ENCODE peak calls at places on chromosome 17, in five cellular contexts. L, T, D, C and K are unnamed samples.

GRCh38 chr17:9676742-9677387 is 31.5 kb downstream of the USP43 start:
- DNase-seq in L (peak; percentile 90), T (peak; percentile 52), D (peak; percentile 30), C (no peak), K (peak; percentile 89)

GRCh38 chr17:65987988-65988387 is 203.9 kb downstream of the CEP112 start:
- DNase-seq in L (peak; percentile 39), T (peak; percentile 26), D (peak; percentile 26), C (no peak), K (peak; percentile 48)

GRCh38 chr17:69961488-69962145 is 113.4 kb upstream of the KCNJ16 start:
- DNase-seq in L (peak; percentile 31), T (no peak), D (no peak), C (peak; percentile 26), K (no peak)

GRCh38 chr17:70661342-70662222 is 492.2 kb downstream of the KCNJ2 start:
- DNase-seq in L (peak; percentile 69), T (peak; percentile 4), D (no peak), C (no peak), K (peak; percentile 22)

GRCh38 chr17:80265205-80266068 is 4.8 kb downstream of the RNF213 start:
- DNase-seq in L (no peak), T (no peak), D (no peak), C (no peak), K (peak; percentile 28)

GRCh38 chr17:47966079-47966519 is 4.8 kb upstream of the CDK5RAP3 start:
- DNase-seq in L (no peak), T (no peak), D (no peak), C (no peak), K (no peak)

GRCh38 chr17:8175795-8176196 is 384 bp downstream of the TMEM107 start:
- DNase-seq in L (no peak), T (no peak), D (no peak), C (no peak), K (no peak)

GRCh38 chr17:57946798-57947358 is 8.3 kb downstream of the CUEDC1 start:
- DNase-seq in L (peak; percentile 81), T (peak; percentile 63), D (no peak), C (peak; percentile 63), K (peak; percentile 80)

GRCh38 chr17:76527430-76528111 is 9.9 kb downstream of the CYGB start:
- DNase-seq in L (peak; percentile 80), T (peak; percentile 15), D (no peak), C (peak; percentile 60), K (peak; percentile 92)

GRCh38 chr17:28727727-28728363 is 743 bp upstream of the NEK8 start:
- DNase-seq in L (peak; percentile 43), T (no peak), D (no peak), C (peak; percentile 72), K (no peak)
- TF ChIP-seq CTCF in L (peak; percentile 32), T (peak; percentile 40), D (peak; percentile 25), C (peak; percentile 23), K (peak; percentile 33)

GRCh38 chr17:55286681-55287589 is 22.2 kb downstream of the HLF start:
- DNase-seq in L (peak; percentile 54), T (peak; percentile 33), D (no peak), C (peak; percentile 78), K (peak; percentile 47)

GRCh38 chr17:55284001-55284884 is 19.5 kb downstream of the HLF start:
- DNase-seq in L (no peak), T (no peak), D (no peak), C (no peak), K (no peak)

GRCh38 chr17:55285340-55286301 is 20.9 kb downstream of the HLF start:
- DNase-seq in L (peak; percentile 81), T (peak; percentile 56), D (peak; percentile 19), C (peak; percentile 90), K (peak; percentile 89)

GRCh38 chr17:55283256-55283965 is 18.7 kb downstream of the HLF start:
- DNase-seq in L (no peak), T (no peak), D (no peak), C (no peak), K (peak; percentile 22)

GRCh38 chr17:55284944-55285339 is 20.2 kb downstream of the HLF start:
- DNase-seq in L (no peak), T (no peak), D (no peak), C (no peak), K (no peak)
- H3K4me3 ChIP-seq in L (no peak overlapping the region), T (no peak overlapping the region), D (no peak overlapping the region), C (no peak overlapping the region), K (no peak overlapping the region)

DNA sequence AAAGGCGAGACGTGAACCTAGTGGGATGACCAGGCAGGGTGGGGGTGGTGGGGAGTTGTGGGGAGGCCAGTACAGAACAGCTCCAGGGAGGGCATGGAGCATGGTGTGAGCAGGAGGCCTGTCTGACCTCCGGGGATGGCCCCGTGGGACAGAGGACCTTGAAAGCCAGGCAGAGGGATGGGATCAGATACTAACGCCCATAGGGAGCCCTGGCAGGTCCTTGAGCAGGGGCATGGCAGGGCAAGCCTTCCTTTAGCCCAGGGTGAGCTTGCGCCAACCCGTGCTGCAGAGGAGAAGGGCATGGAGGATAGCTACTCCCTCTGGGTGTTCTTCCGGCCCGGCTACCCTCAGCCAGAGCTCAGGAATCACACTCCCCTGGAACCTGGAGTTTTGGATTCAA is 35.3 kb downstream of the TMEM235 start:
- DNase-seq in L (no peak), T (no peak), D (no peak), C (no peak), K (no peak)
- TF ChIP-seq CTCF in L (no peak), T (no peak), D (no peak), C (no peak), K (no peak)

GRCh38 chr17:60646701-60647100 is 30.9 kb upstream of the BCAS3 start:
- DNase-seq in L (no peak), T (no peak), D (no peak), C (no peak), K (no peak)
- H3K4me3 ChIP-seq in L (no peak overlapping the region), T (no peak overlapping the region), D (no peak overlapping the region), C (no peak overlapping the region), K (no peak overlapping the region)

GRCh38 chr17:34852614-34853013 is 108.6 kb downstream of the CCT6B start:
- DNase-seq in L (no peak), T (no peak), D (no peak), C (no peak), K (no peak)
- TF ChIP-seq CTCF in L (no peak), T (no peak), D (no peak), C (no peak), K (no peak)

DNA sequence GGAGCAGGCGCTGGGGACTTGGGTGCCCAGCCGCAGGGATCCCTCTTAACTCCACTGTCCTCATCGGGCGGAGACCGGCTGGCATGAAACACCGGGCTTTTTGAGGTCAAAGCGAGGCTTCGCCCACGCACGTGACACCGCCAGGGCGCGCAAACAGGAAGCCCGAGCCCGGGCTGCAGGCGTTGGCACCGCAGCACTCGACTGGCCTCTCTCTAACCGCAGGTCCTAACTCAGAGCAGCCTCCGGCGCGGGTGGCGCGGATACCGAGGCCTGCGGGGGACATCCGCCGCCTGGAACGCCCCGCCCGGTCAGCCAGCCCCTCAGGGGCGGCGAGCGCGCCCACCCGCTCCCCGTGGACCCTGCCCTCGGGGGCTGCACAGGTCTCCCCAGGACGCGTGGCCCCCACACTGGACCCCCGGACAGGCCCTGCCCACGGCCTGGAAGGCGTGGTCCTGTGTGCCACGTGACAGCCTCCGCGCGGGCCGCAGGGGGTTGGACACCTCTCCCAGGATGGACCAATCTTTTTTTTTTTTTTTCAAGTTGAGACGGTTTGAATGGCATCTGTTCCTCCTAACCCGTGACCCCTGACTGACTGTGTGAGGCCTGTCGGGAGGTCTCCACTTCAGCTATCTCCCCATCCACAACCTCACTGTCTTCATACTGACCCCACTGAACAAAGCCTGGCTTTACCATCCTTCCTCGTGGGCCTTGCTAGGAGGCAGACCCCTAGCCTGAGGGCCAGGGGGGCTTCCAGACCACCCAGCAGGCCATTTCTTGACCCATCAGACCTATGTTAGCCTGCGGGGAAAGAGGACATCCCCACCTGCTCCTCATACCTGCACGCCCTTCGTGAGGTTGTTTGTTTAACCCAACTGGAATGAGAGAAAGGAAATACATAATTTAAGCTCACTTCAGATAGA is 8.4 kb upstream of the SLC47A2 start:
- DNase-seq in L (no peak), T (peak; percentile 34), D (no peak), C (peak; percentile 70), K (peak; percentile 8)
- H3K4me3 ChIP-seq in L (no peak overlapping the region), T (no peak overlapping the region), D (no peak overlapping the region), C (peak overlapping the region; percentile 30), K (no peak overlapping the region)

GRCh38 chr17:50767446-50767845 is at the start of gene ANKRD40CL:
- DNase-seq in L (no peak), T (no peak), D (no peak), C (no peak), K (no peak)
- TF ChIP-seq CTCF in L (no peak), T (no peak), D (no peak), C (no peak), K (no peak)

GRCh38 chr17:38604479-38605229 is 1.1 kb downstream of the SRCIN1 start:
- DNase-seq in L (no peak), T (no peak), D (no peak), C (no peak), K (no peak)
- H3K4me3 ChIP-seq in L (no peak overlapping the region), T (no peak overlapping the region), D (no peak overlapping the region), C (peak overlapping the region; percentile 50), K (no peak overlapping the region)

GRCh38 chr17:82164853-82165252 is 47.8 kb downstream of the CCDC57 start:
- DNase-seq in L (no peak), T (no peak), D (no peak), C (no peak), K (no peak)
- TF ChIP-seq CTCF in L (no peak), T (no peak), D (no peak), C (no peak), K (no peak)

GRCh38 chr17:28724500-28725165 is 1.4 kb downstream of the TLCD1 start:
- DNase-seq in L (peak; percentile 16), T (no peak), D (no peak), C (no peak), K (no peak)
- H3K4me3 ChIP-seq in L (no peak overlapping the region), T (peak overlapping the region; percentile 80), D (peak overlapping the region; percentile 99), C (no peak overlapping the region), K (peak overlapping the region; percentile 73)